ENCODE peak calls at places on chromosomes 13 and 19, in four cellular contexts. One of them, this sample, is unnamed.

GRCh38 chr13:114106526-114106925 is 25.9 kb downstream of the RASA3 start:
- DNase-seq in pancreas: peak
- DNase-seq in RWPE1: no peak
- DNase-seq in HL-60: no peak
- DNase-seq in this sample: no peak

GRCh38 chr19:55578761-55579747 is 1.6 kb downstream of the ZNF579 start:
- DNase-seq in HL-60: no peak
- DNase-seq in pancreas: peak
- DNase-seq in RWPE1: no peak
- DNase-seq in this sample: no peak

GRCh38 chr13:27000686-27001085 is 170.9 kb downstream of the USP12 start:
- DNase-seq in HL-60: no peak
- DNase-seq in pancreas: no peak
- DNase-seq in RWPE1: no peak
- DNase-seq in this sample: no peak

GRCh38 chr19:40718774-40719391 is 2.0 kb downstream of the ITPKC start:
- DNase-seq in HL-60: no peak
- DNase-seq in pancreas: peak
- DNase-seq in RWPE1: peak
- DNase-seq in this sample: peak

GRCh38 chr13:80654638-80655249 is 313.8 kb upstream of the SPRY2 start:
- DNase-seq in HL-60: no peak
- DNase-seq in pancreas: peak
- DNase-seq in RWPE1: no peak
- DNase-seq in this sample: peak

GRCh38 chr19:45037393-45038169 is 1.3 kb upstream of the CLASRP start:
- DNase-seq in HL-60: no peak
- DNase-seq in pancreas: no peak
- DNase-seq in RWPE1: no peak
- DNase-seq in this sample: no peak

GRCh38 chr13:89361909-89362308 is 1690.7 kb downstream of the SLITRK5 start:
- DNase-seq in pancreas: no peak
- DNase-seq in RWPE1: no peak
- DNase-seq in HL-60: no peak
- DNase-seq in this sample: no peak

GRCh38 chr13:64639206-64639605 is 2590.9 kb downstream of the PCDH9 start:
- DNase-seq in pancreas: no peak
- DNase-seq in HL-60: no peak
- DNase-seq in RWPE1: no peak
- DNase-seq in this sample: no peak

GRCh38 chr19:46383171-46383815 is 30.1 kb downstream of the CCDC8 start:
- DNase-seq in pancreas: no peak
- DNase-seq in HL-60: no peak
- DNase-seq in RWPE1: no peak
- DNase-seq in this sample: peak

GRCh38 chr13:108947551-108948030 is 318.2 kb downstream of the MYO16 start:
- DNase-seq in RWPE1: no peak
- DNase-seq in pancreas: no peak
- DNase-seq in HL-60: no peak
- DNase-seq in this sample: no peak

GRCh38 chr13:84121456-84121855 is 239.2 kb upstream of the SLITRK1 start:
- DNase-seq in RWPE1: peak
- DNase-seq in HL-60: no peak
- DNase-seq in pancreas: no peak
- DNase-seq in this sample: no peak

GRCh38 chr13:93736909-93737308 is 510.3 kb downstream of the GPC6 start:
- DNase-seq in pancreas: no peak
- DNase-seq in RWPE1: no peak
- DNase-seq in HL-60: no peak
- DNase-seq in this sample: no peak

GRCh38 chr13:50334092-50334778 is 319.0 kb downstream of the KCNRG start:
- DNase-seq in HL-60: peak
- DNase-seq in RWPE1: no peak
- DNase-seq in pancreas: no peak
- DNase-seq in this sample: no peak

GRCh38 chr19:58408152-58409009 is at the start of gene ZNF584:
- DNase-seq in HL-60: peak
- DNase-seq in pancreas: peak
- DNase-seq in RWPE1: peak
- DNase-seq in this sample: peak
- TF ChIP-seq CTCF in HL-60: no peak
- TF ChIP-seq CTCF in pancreas: no peak
- TF ChIP-seq CTCF in RWPE1: peak
- TF ChIP-seq CTCF in this sample: no peak

GRCh38 chr19:7679017-7679720 is 1.5 kb upstream of the TRAPPC5 start:
- DNase-seq in pancreas: no peak
- DNase-seq in HL-60: peak
- DNase-seq in RWPE1: no peak
- DNase-seq in this sample: peak
- TF ChIP-seq CTCF in pancreas: no peak
- TF ChIP-seq CTCF in HL-60: peak
- TF ChIP-seq CTCF in RWPE1: peak
- TF ChIP-seq CTCF in this sample: no peak

DNA sequence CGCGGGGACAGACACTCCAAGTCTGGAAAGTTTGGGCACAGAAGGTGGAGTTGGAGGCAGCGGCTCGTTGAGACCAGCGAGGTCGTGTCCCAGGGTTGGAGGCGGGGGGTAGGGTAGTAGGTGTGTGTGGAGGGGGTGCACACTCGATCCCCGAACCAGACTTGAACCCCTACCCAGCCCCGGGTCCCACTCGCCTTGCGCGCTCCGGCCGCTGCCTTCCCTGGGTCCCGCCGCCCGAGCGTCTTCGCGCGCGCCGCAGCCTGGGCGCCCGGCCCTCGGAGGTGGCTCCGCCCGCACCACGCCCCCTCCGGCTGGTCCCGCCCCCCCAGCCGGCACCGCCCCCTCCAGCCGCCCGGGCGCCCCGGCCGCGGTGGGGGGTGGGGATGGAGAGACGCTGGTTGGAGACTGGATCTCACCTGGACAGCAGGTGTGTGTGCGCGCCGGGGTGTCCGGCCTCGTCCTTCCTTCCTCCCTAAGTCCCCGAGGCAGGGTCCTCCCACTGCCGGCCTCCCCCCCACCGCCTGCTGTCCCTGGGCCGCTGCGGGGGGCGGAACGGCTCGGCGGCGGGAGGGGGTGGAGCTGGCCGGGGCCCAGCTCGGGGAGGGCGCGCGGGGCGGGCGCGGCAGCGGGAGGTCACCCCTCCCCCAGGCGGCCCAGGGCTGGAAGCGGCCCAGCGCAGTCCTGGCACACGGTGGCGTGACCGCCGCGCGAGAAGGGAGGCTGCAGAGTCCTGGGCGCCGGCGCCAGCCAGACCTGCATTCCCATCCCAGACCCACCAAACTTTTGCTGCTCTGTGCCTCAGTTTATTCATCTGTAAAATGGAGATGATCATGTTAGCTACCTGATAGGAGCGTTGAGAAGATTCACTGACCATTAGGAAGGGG is at the start of gene KANK2:
- DNase-seq in pancreas: peak
- DNase-seq in RWPE1: peak
- DNase-seq in HL-60: no peak
- DNase-seq in this sample: peak
- TF ChIP-seq CTCF in pancreas: no peak
- TF ChIP-seq CTCF in RWPE1: no peak
- TF ChIP-seq CTCF in HL-60: no peak
- TF ChIP-seq CTCF in this sample: no peak

DNA sequence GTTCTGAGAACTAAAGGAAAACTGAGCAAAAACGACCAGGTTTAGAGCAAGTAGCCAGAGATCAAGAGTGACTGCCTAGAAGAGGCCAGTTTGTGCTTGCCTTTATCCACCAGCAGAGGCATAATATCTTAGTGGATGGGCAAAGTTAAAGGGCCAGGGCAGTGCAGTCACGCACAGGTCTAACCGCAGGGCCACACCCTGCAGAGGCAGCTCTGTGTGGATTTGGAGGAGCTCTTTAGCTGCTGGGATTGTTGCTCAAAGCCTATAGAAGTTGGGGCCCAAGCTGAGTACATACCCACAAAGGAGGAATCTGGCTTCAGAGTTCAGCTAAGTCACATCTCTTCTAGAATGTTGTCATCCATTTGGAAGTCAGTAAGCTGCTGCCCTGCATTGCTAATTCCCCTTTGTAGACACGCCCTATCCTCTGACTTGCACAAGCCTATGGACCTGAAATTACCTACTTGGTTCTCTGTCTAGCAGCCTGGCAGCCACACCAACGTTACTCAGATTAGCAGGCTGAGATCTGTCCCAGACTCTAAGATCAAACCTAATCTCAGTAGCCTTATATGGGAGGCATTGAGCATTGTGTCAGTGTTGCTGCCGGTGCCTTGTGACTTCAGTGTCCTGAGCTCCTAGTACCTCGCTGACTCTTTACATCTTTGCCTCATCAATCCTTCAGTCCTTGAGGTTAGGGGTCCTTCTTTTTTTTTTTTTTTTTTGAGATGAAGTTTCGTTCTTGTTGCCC is 102.9 kb upstream of the STARD13 start:
- DNase-seq in RWPE1: peak
- DNase-seq in HL-60: no peak
- DNase-seq in pancreas: no peak
- DNase-seq in this sample: no peak
- TF ChIP-seq CTCF in RWPE1: no peak
- TF ChIP-seq CTCF in HL-60: no peak
- TF ChIP-seq CTCF in pancreas: no peak
- TF ChIP-seq CTCF in this sample: no peak

GRCh38 chr13:95556981-95557380 is 4.5 kb downstream of the CLDN10 start:
- DNase-seq in pancreas: no peak
- DNase-seq in RWPE1: no peak
- DNase-seq in HL-60: no peak
- DNase-seq in this sample: no peak

GRCh38 chr13:95552208-95552538 is 347 bp upstream of the CLDN10 start:
- DNase-seq in HL-60: no peak
- DNase-seq in pancreas: no peak
- DNase-seq in RWPE1: no peak
- DNase-seq in this sample: no peak

GRCh38 chr13:95553271-95553588 is 710 bp downstream of the CLDN10 start:
- DNase-seq in RWPE1: no peak
- DNase-seq in HL-60: no peak
- DNase-seq in pancreas: no peak
- DNase-seq in this sample: no peak

GRCh38 chr13:95553614-95554385 is 1.3 kb downstream of the CLDN10 start:
- DNase-seq in RWPE1: no peak
- DNase-seq in HL-60: no peak
- DNase-seq in pancreas: peak
- DNase-seq in this sample: peak

DNA sequence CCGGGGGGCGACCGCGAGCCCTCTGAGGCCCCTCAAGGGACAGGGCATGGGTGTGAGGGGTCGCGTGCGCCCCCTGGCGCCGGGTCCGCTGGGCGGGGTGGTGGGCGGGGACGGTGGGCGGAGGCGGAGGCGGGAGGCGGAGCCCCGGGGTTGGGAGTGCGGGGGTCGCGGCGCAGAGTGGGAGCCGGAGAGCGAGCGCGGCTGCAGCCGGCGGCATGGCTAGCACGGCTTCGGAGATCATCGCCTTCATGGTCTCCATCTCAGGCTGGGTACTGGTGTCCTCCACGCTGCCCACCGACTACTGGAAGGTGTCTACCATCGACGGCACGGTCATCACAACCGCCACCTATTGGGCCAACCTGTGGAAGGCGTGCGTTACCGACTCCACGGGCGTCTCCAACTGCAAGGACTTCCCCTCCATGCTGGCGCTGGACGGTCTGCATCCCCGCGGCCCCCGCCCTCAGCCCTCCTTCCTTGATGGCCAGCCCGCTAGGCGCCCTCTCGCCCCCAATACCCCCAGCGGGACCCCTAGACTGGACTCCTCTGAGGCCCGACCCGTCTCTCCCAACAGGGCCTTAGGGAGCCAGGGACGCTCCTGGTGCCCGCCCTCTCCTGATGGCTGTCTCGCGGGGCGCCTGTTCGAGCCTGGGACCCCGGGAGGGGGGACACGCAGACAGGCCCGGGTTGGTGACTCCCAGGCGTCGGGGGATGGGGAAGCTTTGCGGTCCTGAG is at the start of gene CLDN10:
- DNase-seq in HL-60: no peak
- DNase-seq in pancreas: peak
- DNase-seq in RWPE1: no peak
- DNase-seq in this sample: no peak
- TF ChIP-seq CTCF in HL-60: no peak
- TF ChIP-seq CTCF in pancreas: peak
- TF ChIP-seq CTCF in RWPE1: no peak
- TF ChIP-seq CTCF in this sample: no peak

DNA sequence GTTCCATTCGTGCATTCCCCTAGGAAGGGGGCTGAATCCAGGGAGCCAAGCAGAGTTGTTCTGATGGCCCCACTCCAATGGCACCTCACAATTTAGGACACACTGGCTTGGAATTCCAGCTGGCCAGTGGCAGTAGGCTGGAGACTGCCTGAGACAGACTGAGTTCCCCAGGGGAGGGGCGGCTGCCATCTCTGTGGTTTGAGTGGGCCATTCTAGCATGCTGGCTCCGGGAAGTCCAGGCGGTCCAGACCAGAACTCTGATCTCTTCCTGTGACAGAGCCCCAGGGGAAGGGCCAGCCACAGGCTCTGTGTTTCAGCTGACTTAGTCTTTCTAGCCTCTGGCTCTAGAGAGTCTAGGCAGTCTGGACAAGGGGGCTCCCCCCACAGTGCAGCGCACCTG is 29.5 kb upstream of the SLC7A1 start:
- DNase-seq in HL-60: no peak
- DNase-seq in pancreas: peak
- DNase-seq in RWPE1: no peak
- DNase-seq in this sample: no peak
- TF ChIP-seq CTCF in HL-60: no peak
- TF ChIP-seq CTCF in pancreas: no peak
- TF ChIP-seq CTCF in RWPE1: no peak
- TF ChIP-seq CTCF in this sample: no peak

DNA sequence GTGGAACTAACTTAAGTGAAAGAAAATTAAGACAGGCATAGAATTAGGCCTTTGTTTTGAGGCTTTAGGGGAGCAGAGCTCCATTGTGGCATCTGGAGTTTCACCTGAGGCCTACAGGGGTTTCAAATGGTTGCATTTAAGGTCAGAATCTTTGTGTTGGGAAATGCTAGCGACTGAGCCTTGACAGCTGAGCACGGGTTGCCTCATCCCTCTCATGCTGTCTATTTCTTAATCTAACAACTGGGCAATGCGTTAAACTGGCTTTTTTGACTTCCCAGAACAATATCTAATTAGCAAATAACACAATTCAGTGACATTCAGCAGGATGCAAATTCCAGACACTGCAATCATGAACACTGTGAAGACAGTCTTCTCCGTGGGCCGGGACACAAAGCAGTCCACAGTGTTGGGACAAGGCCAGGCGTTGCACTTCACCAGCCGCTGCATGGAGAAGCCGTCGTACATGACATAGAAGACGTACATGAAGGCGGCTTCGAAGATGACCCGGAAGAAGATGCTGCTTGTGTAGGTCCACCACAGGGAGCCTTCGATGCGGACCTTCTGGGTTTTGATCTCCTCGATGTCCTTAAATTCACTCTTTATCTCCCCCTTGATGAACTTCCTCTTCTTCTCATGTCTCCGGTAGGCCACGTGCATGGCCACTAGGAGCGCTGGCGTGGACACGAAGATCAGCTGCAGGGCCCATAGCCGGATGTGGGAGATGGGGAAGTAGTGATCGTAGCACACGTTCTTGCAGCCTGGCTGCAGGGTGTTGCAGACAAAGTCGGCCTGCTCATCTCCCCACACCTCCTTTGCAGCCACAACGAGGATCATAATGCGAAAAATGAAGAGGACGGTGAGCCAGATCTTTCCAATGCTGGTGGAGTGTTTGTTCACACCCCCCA is 3.8 kb downstream of the GJB2 start:
- DNase-seq in pancreas: no peak
- DNase-seq in HL-60: peak
- DNase-seq in RWPE1: no peak
- DNase-seq in this sample: peak
- TF ChIP-seq CTCF in pancreas: no peak
- TF ChIP-seq CTCF in HL-60: peak
- TF ChIP-seq CTCF in RWPE1: no peak
- TF ChIP-seq CTCF in this sample: no peak

This sample was measured in lower lobe of right lung.